ENCODE peak calls at places on chromosome 22, in six cellular contexts. One of them, this sample, is unnamed. For H3K9me3, the result is how much of the 10 kb centered on the place peaks cover.

GRCh38 chr22:31625661-31626426 is 36.2 kb downstream of the PISD start:
- DNase-seq in IMR-90: peak
- DNase-seq in pancreas: no peak
- DNase-seq in A549: no peak
- DNase-seq in left lung: peak
- DNase-seq in neural progenitor cell: peak
- DNase-seq in this sample: no peak

GRCh38 chr22:44623771-44624510 is 78.1 kb upstream of the PRR5 start:
- DNase-seq in IMR-90: peak
- DNase-seq in pancreas: no peak
- DNase-seq in A549: peak
- DNase-seq in left lung: peak
- DNase-seq in neural progenitor cell: peak
- DNase-seq in this sample: no peak

GRCh38 chr22:50529416-50530279 is at the start of gene TYMP:
- DNase-seq in IMR-90: no peak
- DNase-seq in pancreas: peak
- DNase-seq in A549: no peak
- DNase-seq in left lung: peak
- DNase-seq in neural progenitor cell: peak
- DNase-seq in this sample: peak

GRCh38 chr22:22463855-22464540 is 44.5 kb downstream of the ZNF280B start:
- DNase-seq in IMR-90: peak
- DNase-seq in pancreas: peak
- DNase-seq in A549: peak
- DNase-seq in left lung: no peak
- DNase-seq in neural progenitor cell: peak
- DNase-seq in this sample: no peak

GRCh38 chr22:24140357-24140756 is 40.9 kb upstream of the SUSD2 start:
- DNase-seq in IMR-90: peak
- DNase-seq in pancreas: no peak
- DNase-seq in A549: no peak
- DNase-seq in left lung: no peak
- DNase-seq in neural progenitor cell: no peak
- DNase-seq in this sample: no peak

GRCh38 chr22:27090595-27090994 is 433.2 kb downstream of the MIAT start:
- DNase-seq in IMR-90: no peak
- DNase-seq in pancreas: no peak
- DNase-seq in A549: no peak
- DNase-seq in left lung: no peak
- DNase-seq in neural progenitor cell: no peak
- DNase-seq in this sample: no peak

GRCh38 chr22:35098921-35099320 is 33.0 kb downstream of the ISX start:
- DNase-seq in IMR-90: no peak
- DNase-seq in pancreas: no peak
- DNase-seq in A549: no peak
- DNase-seq in left lung: no peak
- DNase-seq in neural progenitor cell: no peak
- DNase-seq in this sample: no peak

GRCh38 chr22:32700186-32700882 is 101.2 kb upstream of the TIMP3 start:
- DNase-seq in IMR-90: peak
- DNase-seq in pancreas: no peak
- DNase-seq in A549: no peak
- DNase-seq in left lung: no peak
- DNase-seq in neural progenitor cell: peak
- DNase-seq in this sample: no peak

GRCh38 chr22:19905619-19906276 is 35.8 kb upstream of the COMT start:
- DNase-seq in IMR-90: no peak
- DNase-seq in pancreas: no peak
- DNase-seq in A549: no peak
- DNase-seq in left lung: no peak
- DNase-seq in neural progenitor cell: no peak
- DNase-seq in this sample: no peak

GRCh38 chr22:25111579-25112517 is 87.8 kb upstream of the CRYBB3 start:
- DNase-seq in IMR-90: no peak
- DNase-seq in pancreas: peak
- DNase-seq in A549: no peak
- DNase-seq in left lung: peak
- DNase-seq in neural progenitor cell: no peak
- DNase-seq in this sample: no peak

GRCh38 chr22:30204742-30205111 is 41.8 kb downstream of the LIF start:
- DNase-seq in IMR-90: peak
- DNase-seq in pancreas: peak
- DNase-seq in A549: no peak
- DNase-seq in left lung: no peak
- DNase-seq in neural progenitor cell: no peak
- DNase-seq in this sample: no peak

GRCh38 chr22:18091478-18091877 is 13.7 kb downstream of the PEX26 start:
- DNase-seq in IMR-90: no peak
- DNase-seq in pancreas: no peak
- DNase-seq in A549: no peak
- DNase-seq in left lung: no peak
- DNase-seq in neural progenitor cell: no peak
- DNase-seq in this sample: no peak

GRCh38 chr22:40678493-40679248 is 613 bp upstream of the MCHR1 start:
- DNase-seq in IMR-90: no peak
- DNase-seq in pancreas: no peak
- DNase-seq in A549: no peak
- DNase-seq in left lung: no peak
- DNase-seq in neural progenitor cell: peak
- DNase-seq in this sample: no peak

GRCh38 chr22:27416553-27417427 is 384.8 kb downstream of the MN1 start:
- DNase-seq in IMR-90: peak
- DNase-seq in pancreas: no peak
- DNase-seq in A549: peak
- DNase-seq in left lung: no peak
- DNase-seq in neural progenitor cell: peak
- DNase-seq in this sample: no peak

GRCh38 chr22:29408925-29409324 is 20.6 kb upstream of the AP1B1 start:
- DNase-seq in IMR-90: no peak
- DNase-seq in pancreas: no peak
- DNase-seq in A549: no peak
- DNase-seq in left lung: no peak
- DNase-seq in neural progenitor cell: no peak
- DNase-seq in this sample: no peak

GRCh38 chr22:44567846-44568493 is 69.9 kb upstream of the RTL6 start:
- DNase-seq in IMR-90: peak
- DNase-seq in pancreas: peak
- DNase-seq in A549: peak
- DNase-seq in left lung: no peak
- DNase-seq in neural progenitor cell: no peak
- DNase-seq in this sample: no peak

GRCh38 chr22:22884888-22885840 is 2.5 kb upstream of the IGLL5 start:
- DNase-seq in IMR-90: no peak
- DNase-seq in pancreas: no peak
- DNase-seq in A549: no peak
- DNase-seq in left lung: no peak
- DNase-seq in neural progenitor cell: no peak
- DNase-seq in this sample: no peak

GRCh38 chr22:20128902-20129746 is 2.5 kb upstream of the ZDHHC8 start:
- DNase-seq in IMR-90: peak
- DNase-seq in pancreas: no peak
- DNase-seq in A549: peak
- DNase-seq in left lung: no peak
- DNase-seq in neural progenitor cell: peak
- DNase-seq in this sample: peak

GRCh38 chr22:30940655-30941362 is 27.8 kb downstream of the MORC2 start:
- DNase-seq in IMR-90: no peak
- DNase-seq in pancreas: no peak
- DNase-seq in A549: no peak
- DNase-seq in left lung: no peak
- DNase-seq in neural progenitor cell: no peak
- DNase-seq in this sample: no peak

GRCh38 chr22:29065468-29066190 is 4.0 kb upstream of the C22orf31 start:
- DNase-seq in IMR-90: no peak
- DNase-seq in pancreas: no peak
- DNase-seq in A549: no peak
- DNase-seq in left lung: no peak
- DNase-seq in neural progenitor cell: no peak
- DNase-seq in this sample: no peak

GRCh38 chr22:29524440-29525191 is 28.9 kb downstream of the THOC5 start:
- DNase-seq in IMR-90: peak
- DNase-seq in pancreas: peak
- DNase-seq in A549: peak
- DNase-seq in left lung: no peak
- DNase-seq in neural progenitor cell: peak
- DNase-seq in this sample: no peak

GRCh38 chr22:44179989-44180705 is 578 bp upstream of the PARVG start:
- DNase-seq in IMR-90: no peak
- DNase-seq in pancreas: no peak
- DNase-seq in A549: no peak
- DNase-seq in left lung: no peak
- DNase-seq in neural progenitor cell: no peak
- DNase-seq in this sample: no peak

GRCh38 chr22:46036558-46037408 is 59.8 kb upstream of the WNT7B start:
- DNase-seq in IMR-90: no peak
- DNase-seq in pancreas: peak
- DNase-seq in A549: peak
- DNase-seq in left lung: no peak
- DNase-seq in neural progenitor cell: peak
- DNase-seq in this sample: peak

GRCh38 chr22:28582806-28583205 is 96.8 kb downstream of the TTC28 start:
- DNase-seq in IMR-90: peak
- DNase-seq in pancreas: no peak
- DNase-seq in A549: no peak
- DNase-seq in left lung: no peak
- DNase-seq in neural progenitor cell: no peak
- DNase-seq in this sample: no peak

GRCh38 chr22:40654522-40655167 is 18.1 kb upstream of the MRTFA start:
- DNase-seq in IMR-90: peak
- DNase-seq in pancreas: peak
- DNase-seq in A549: peak
- DNase-seq in left lung: no peak
- DNase-seq in neural progenitor cell: no peak
- DNase-seq in this sample: no peak

GRCh38 chr22:43796567-43796966 is 15.5 kb downstream of the EFCAB6 start:
- DNase-seq in IMR-90: peak
- DNase-seq in pancreas: no peak
- DNase-seq in A549: peak
- DNase-seq in left lung: no peak
- DNase-seq in neural progenitor cell: peak
- DNase-seq in this sample: no peak

DNA sequence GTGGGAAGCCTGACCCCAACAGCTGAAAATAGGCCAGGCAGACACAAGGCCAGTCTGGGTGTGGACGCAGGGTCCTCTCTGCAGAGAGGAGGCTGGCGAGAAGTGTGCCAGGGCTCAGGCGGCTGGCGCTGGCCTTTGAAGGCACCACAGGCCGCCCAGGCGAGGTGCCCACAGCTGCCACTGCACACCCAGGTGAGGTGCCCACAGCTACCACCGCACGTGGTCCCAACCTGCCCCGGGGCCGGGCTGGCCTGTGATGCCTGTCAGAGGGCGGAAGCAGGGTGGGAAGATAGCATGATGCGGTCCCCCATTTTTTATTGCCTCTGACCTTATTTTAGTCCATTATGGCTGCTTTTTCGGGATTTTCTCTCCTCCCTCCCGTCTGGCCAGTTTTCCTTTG is 1303.9 kb downstream of the BRD1 start:
- DNase-seq in IMR-90: no peak
- DNase-seq in pancreas: no peak
- DNase-seq in A549: no peak
- DNase-seq in left lung: no peak
- DNase-seq in neural progenitor cell: no peak
- DNase-seq in this sample: no peak
- H3K9me3 ChIP-seq in IMR-90: half or more
- H3K9me3 ChIP-seq in pancreas: under half
- H3K9me3 ChIP-seq in A549: under half
- H3K9me3 ChIP-seq in left lung: under half
- H3K9me3 ChIP-seq in neural progenitor cell: under half
- H3K9me3 ChIP-seq in this sample: under half

GRCh38 chr22:37854946-37855345 is 5.7 kb downstream of the EIF3L start:
- DNase-seq in IMR-90: no peak
- DNase-seq in pancreas: peak
- DNase-seq in A549: no peak
- DNase-seq in left lung: no peak
- DNase-seq in neural progenitor cell: no peak
- DNase-seq in this sample: no peak

GRCh38 chr22:37855462-37855861 is 6.2 kb downstream of the EIF3L start:
- DNase-seq in IMR-90: no peak
- DNase-seq in pancreas: no peak
- DNase-seq in A549: no peak
- DNase-seq in left lung: no peak
- DNase-seq in neural progenitor cell: no peak
- DNase-seq in this sample: no peak

GRCh38 chr22:37850801-37851200 is 1.6 kb downstream of the EIF3L start:
- DNase-seq in IMR-90: no peak
- DNase-seq in pancreas: no peak
- DNase-seq in A549: no peak
- DNase-seq in left lung: no peak
- DNase-seq in neural progenitor cell: no peak
- DNase-seq in this sample: no peak

GRCh38 chr22:37849089-37849751 is at the start of gene EIF3L:
- DNase-seq in IMR-90: peak
- DNase-seq in pancreas: peak
- DNase-seq in A549: peak
- DNase-seq in left lung: peak
- DNase-seq in neural progenitor cell: peak
- DNase-seq in this sample: peak

GRCh38 chr22:37852418-37852817 is 3.2 kb downstream of the EIF3L start:
- DNase-seq in IMR-90: no peak
- DNase-seq in pancreas: no peak
- DNase-seq in A549: no peak
- DNase-seq in left lung: no peak
- DNase-seq in neural progenitor cell: no peak
- DNase-seq in this sample: no peak
- H3K9me3 ChIP-seq in IMR-90: under half
- H3K9me3 ChIP-seq in pancreas: under half
- H3K9me3 ChIP-seq in A549: under half
- H3K9me3 ChIP-seq in left lung: under half
- H3K9me3 ChIP-seq in neural progenitor cell: under half
- H3K9me3 ChIP-seq in this sample: under half

GRCh38 chr22:49373289-49373666 is 454.4 kb downstream of the BRD1 start:
- DNase-seq in IMR-90: no peak
- DNase-seq in pancreas: no peak
- DNase-seq in A549: no peak
- DNase-seq in left lung: no peak
- DNase-seq in neural progenitor cell: no peak
- DNase-seq in this sample: no peak
- H3K9me3 ChIP-seq in IMR-90: half or more
- H3K9me3 ChIP-seq in pancreas: under half
- H3K9me3 ChIP-seq in A549: under half
- H3K9me3 ChIP-seq in left lung: under half
- H3K9me3 ChIP-seq in neural progenitor cell: under half
- H3K9me3 ChIP-seq in this sample: under half

DNA sequence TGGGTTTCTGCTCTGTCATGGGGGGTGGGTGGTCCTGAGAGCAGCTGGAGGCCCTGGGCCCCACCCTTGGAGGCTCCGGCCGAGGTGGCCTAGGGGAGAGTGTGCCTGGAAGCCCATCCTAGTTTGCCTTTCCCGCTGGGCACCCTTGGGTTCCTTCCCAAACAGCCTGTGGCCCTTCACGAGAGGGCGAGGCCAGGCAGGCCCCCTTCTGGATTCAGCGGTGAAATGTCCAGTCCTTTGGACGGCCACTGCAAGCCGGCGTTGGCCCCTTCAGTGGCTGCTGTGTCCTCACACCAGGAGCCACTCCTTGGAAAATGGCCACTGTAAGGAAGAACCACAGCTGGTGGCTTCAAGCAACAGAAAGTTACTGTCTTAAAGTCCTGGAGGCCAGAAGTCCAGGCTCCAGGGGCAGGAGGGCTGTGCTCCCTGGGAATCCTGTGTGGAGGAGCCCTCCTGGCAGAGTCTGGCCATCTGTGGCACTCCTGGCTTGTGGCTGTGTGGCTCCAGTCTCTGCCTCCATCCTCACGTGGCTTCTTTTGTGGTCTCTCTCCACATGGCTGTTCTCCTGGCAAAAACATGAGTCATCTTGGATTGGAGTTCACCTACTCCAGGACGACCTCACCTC is 854.1 kb downstream of the TBC1D22A start:
- DNase-seq in IMR-90: no peak
- DNase-seq in pancreas: no peak
- DNase-seq in A549: no peak
- DNase-seq in left lung: no peak
- DNase-seq in neural progenitor cell: no peak
- DNase-seq in this sample: no peak
- H3K9me3 ChIP-seq in IMR-90: half or more
- H3K9me3 ChIP-seq in pancreas: under half
- H3K9me3 ChIP-seq in A549: under half
- H3K9me3 ChIP-seq in left lung: under half
- H3K9me3 ChIP-seq in neural progenitor cell: under half
- H3K9me3 ChIP-seq in this sample: under half